ENCODE peak calls at places on chromosomes 11 and 22, in four cellular contexts. One of them, this sample, is unnamed.

GRCh38 chr11:70437111-70437784 is 38.9 kb downstream of the CTTN start:
- DNase-seq in thyroid gland: no peak
- DNase-seq in CD8-positive, alpha-beta T cell: no peak
- DNase-seq in AG09319: no peak
- DNase-seq in this sample: no peak

GRCh38 chr11:114296190-114296978 is at the start of gene NNMT:
- DNase-seq in thyroid gland: peak
- DNase-seq in CD8-positive, alpha-beta T cell: no peak
- DNase-seq in AG09319: peak
- DNase-seq in this sample: no peak

GRCh38 chr11:2817431-2817830 is 68.1 kb downstream of the CDKN1C start:
- DNase-seq in thyroid gland: no peak
- DNase-seq in CD8-positive, alpha-beta T cell: no peak
- DNase-seq in AG09319: no peak
- DNase-seq in this sample: no peak

GRCh38 chr22:36316419-36316818 is 63.5 kb downstream of the APOL1 start:
- DNase-seq in thyroid gland: no peak
- DNase-seq in CD8-positive, alpha-beta T cell: no peak
- DNase-seq in AG09319: no peak
- DNase-seq in this sample: no peak

GRCh38 chr11:117296881-117297280 is 5.7 kb downstream of the BACE1-AS start:
- DNase-seq in thyroid gland: no peak
- DNase-seq in CD8-positive, alpha-beta T cell: no peak
- DNase-seq in AG09319: no peak
- DNase-seq in this sample: no peak

GRCh38 chr11:80186687-80187086 is 745.9 kb upstream of the TENM4 start:
- DNase-seq in thyroid gland: no peak
- DNase-seq in CD8-positive, alpha-beta T cell: no peak
- DNase-seq in AG09319: no peak
- DNase-seq in this sample: no peak

GRCh38 chr22:30267382-30268302 is 991 bp upstream of the OSM start:
- DNase-seq in thyroid gland: no peak
- DNase-seq in CD8-positive, alpha-beta T cell: peak
- DNase-seq in AG09319: no peak
- DNase-seq in this sample: no peak

GRCh38 chr11:112162761-112163669 is 879 bp downstream of the IL18 start:
- DNase-seq in thyroid gland: no peak
- DNase-seq in CD8-positive, alpha-beta T cell: no peak
- DNase-seq in AG09319: no peak
- DNase-seq in this sample: no peak

GRCh38 chr22:39148024-39148726 is 4.3 kb downstream of the CBX7 start:
- DNase-seq in thyroid gland: no peak
- DNase-seq in CD8-positive, alpha-beta T cell: no peak
- DNase-seq in AG09319: no peak
- DNase-seq in this sample: no peak

GRCh38 chr22:42263944-42264343 is 6.5 kb downstream of the TCF20 start:
- DNase-seq in thyroid gland: no peak
- DNase-seq in CD8-positive, alpha-beta T cell: no peak
- DNase-seq in AG09319: no peak
- DNase-seq in this sample: no peak

GRCh38 chr11:57248780-57249383 is 11.8 kb upstream of the APLNR start:
- DNase-seq in thyroid gland: peak
- DNase-seq in CD8-positive, alpha-beta T cell: no peak
- DNase-seq in AG09319: peak
- DNase-seq in this sample: peak
- TF ChIP-seq CTCF in thyroid gland: no peak
- TF ChIP-seq CTCF in CD8-positive, alpha-beta T cell: no peak
- TF ChIP-seq CTCF in AG09319: peak
- TF ChIP-seq CTCF in this sample: peak

GRCh38 chr11:15988693-15989231 is 367.6 kb downstream of the SOX6 start:
- DNase-seq in thyroid gland: no peak
- DNase-seq in CD8-positive, alpha-beta T cell: no peak
- DNase-seq in AG09319: no peak
- DNase-seq in this sample: no peak
- TF ChIP-seq CTCF in thyroid gland: no peak
- TF ChIP-seq CTCF in CD8-positive, alpha-beta T cell: no peak
- TF ChIP-seq CTCF in AG09319: no peak
- TF ChIP-seq CTCF in this sample: no peak

GRCh38 chr22:37511368-37512104 is 7.7 kb downstream of the CARD10 start:
- DNase-seq in thyroid gland: no peak
- DNase-seq in CD8-positive, alpha-beta T cell: no peak
- DNase-seq in AG09319: no peak
- DNase-seq in this sample: no peak
- TF ChIP-seq CTCF in thyroid gland: no peak
- TF ChIP-seq CTCF in CD8-positive, alpha-beta T cell: no peak
- TF ChIP-seq CTCF in AG09319: no peak
- TF ChIP-seq CTCF in this sample: no peak

GRCh38 chr22:23533328-23533762 is 46.7 kb downstream of the IGLL1 start:
- DNase-seq in thyroid gland: peak
- DNase-seq in CD8-positive, alpha-beta T cell: no peak
- DNase-seq in AG09319: no peak
- DNase-seq in this sample: peak
- TF ChIP-seq CTCF in thyroid gland: no peak
- TF ChIP-seq CTCF in CD8-positive, alpha-beta T cell: no peak
- TF ChIP-seq CTCF in AG09319: peak
- TF ChIP-seq CTCF in this sample: peak

DNA sequence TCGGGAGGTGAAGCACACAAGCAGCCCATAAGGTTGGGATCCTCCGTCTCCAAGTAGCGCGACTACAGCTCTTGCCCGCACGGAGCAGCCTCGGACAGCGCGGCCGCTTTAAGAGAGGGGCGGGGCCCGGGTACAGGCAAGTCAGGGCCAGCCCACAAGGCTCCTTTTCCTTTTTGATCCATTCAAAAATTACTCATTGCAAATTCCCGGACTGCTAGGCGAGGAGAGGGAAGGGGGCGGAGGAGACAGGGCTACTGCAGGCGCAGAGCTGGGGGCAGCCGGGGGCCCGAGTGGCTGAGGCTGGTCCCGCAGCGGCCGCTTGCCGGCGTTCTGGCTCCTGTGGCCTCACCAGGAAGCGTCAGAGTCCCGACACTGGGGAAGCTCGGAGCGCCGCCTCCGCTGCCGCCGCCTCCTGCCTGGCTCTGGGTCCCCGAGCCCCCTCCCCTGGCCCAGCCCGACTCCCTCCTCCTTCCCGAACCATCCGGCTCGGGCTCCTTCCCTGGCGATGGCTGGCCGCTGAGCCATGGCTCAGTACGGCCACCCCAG is at the start of gene UBASH3B:
- DNase-seq in thyroid gland: peak
- DNase-seq in CD8-positive, alpha-beta T cell: peak
- DNase-seq in AG09319: peak
- DNase-seq in this sample: peak
- TF ChIP-seq CTCF in thyroid gland: no peak
- TF ChIP-seq CTCF in CD8-positive, alpha-beta T cell: no peak
- TF ChIP-seq CTCF in AG09319: no peak
- TF ChIP-seq CTCF in this sample: no peak

DNA sequence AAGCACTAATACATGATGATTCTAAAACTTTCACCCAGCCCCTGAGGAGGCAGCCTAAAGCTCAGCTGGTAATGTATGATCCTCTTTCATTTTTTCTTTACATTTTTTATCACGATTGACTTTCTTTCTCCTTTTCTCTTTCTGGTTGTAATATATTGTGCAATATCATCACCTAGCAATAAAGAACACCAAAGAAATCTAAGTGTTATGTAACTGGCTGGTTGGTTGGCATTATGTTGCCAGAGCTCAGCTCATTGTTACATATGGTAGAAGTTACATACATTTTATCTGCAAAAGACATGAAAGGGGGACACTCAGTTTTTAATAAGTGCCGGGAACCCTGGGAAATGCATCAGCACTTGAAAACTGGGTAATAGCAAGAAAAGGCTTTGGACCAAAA is 432.1 kb upstream of the DDI1 start:
- DNase-seq in thyroid gland: no peak
- DNase-seq in CD8-positive, alpha-beta T cell: no peak
- DNase-seq in AG09319: no peak
- DNase-seq in this sample: no peak
- TF ChIP-seq CTCF in thyroid gland: no peak
- TF ChIP-seq CTCF in CD8-positive, alpha-beta T cell: no peak
- TF ChIP-seq CTCF in AG09319: no peak
- TF ChIP-seq CTCF in this sample: no peak

GRCh38 chr11:65498977-65499712 is at the start of gene MALAT1:
- DNase-seq in thyroid gland: peak
- DNase-seq in CD8-positive, alpha-beta T cell: peak
- DNase-seq in AG09319: peak
- DNase-seq in this sample: peak

GRCh38 chr11:65498042-65498726 is 661 bp upstream of the MALAT1 start:
- DNase-seq in thyroid gland: peak
- DNase-seq in CD8-positive, alpha-beta T cell: peak
- DNase-seq in AG09319: no peak
- DNase-seq in this sample: no peak

GRCh38 chr11:65498727-65498976 is 193 bp upstream of the MALAT1 start:
- DNase-seq in thyroid gland: no peak
- DNase-seq in CD8-positive, alpha-beta T cell: no peak
- DNase-seq in AG09319: no peak
- DNase-seq in this sample: no peak

GRCh38 chr11:65496304-65497140 is 2.3 kb upstream of the MALAT1 start:
- DNase-seq in thyroid gland: peak
- DNase-seq in CD8-positive, alpha-beta T cell: no peak
- DNase-seq in AG09319: no peak
- DNase-seq in this sample: no peak

GRCh38 chr11:65497141-65498041 is 1.5 kb upstream of the MALAT1 start:
- DNase-seq in thyroid gland: peak
- DNase-seq in CD8-positive, alpha-beta T cell: peak
- DNase-seq in AG09319: peak
- DNase-seq in this sample: peak
- TF ChIP-seq CTCF in thyroid gland: no peak
- TF ChIP-seq CTCF in CD8-positive, alpha-beta T cell: no peak
- TF ChIP-seq CTCF in AG09319: peak
- TF ChIP-seq CTCF in this sample: no peak